ENCODE peak calls at places on chromosomes 1 and 21, in six cellular contexts. L is left ventricle myocardium inferior; H is H54; X is PC-3; W is SJCRH30; U is activated CD8-positive, alpha-beta T cell treated with anti-CD3 and anti-CD28 coated beads for 36 hours. N is an unnamed sample.

GRCh38 chr21:46661211-46661625 is 25.7 kb downstream of the PRMT2 start:
- DNase-seq in W (no peak), H (no peak), X (no peak), L (peak; percentile 60), U (peak; percentile 53), N (no peak)

GRCh38 chr1:7871136-7871535 is 18.3 kb upstream of the UTS2 start:
- DNase-seq in H (no peak), W (no peak), X (no peak), U (no peak), L (no peak), N (no peak)

GRCh38 chr1:230236301-230236700 is 169.3 kb downstream of the GALNT2 start:
- DNase-seq in H (no peak), U (no peak), L (no peak), W (no peak), X (no peak), N (no peak)

GRCh38 chr1:203025721-203026665 is at the start of gene PPFIA4:
- DNase-seq in H (peak; percentile 84), X (peak; percentile 80), W (peak; percentile 87), U (peak; percentile 92), L (peak; percentile 87), N (peak; percentile 75)

GRCh38 chr1:223504741-223505140 is 111.5 kb downstream of the CCDC185 start:
- DNase-seq in X (peak; percentile 97), W (no peak), H (peak; percentile 52), L (no peak), U (no peak), N (peak; percentile 3)

GRCh38 chr1:118785246-118785645 is 202.9 kb downstream of the TBX15 start:
- DNase-seq in W (peak; percentile 95), L (no peak), X (peak; percentile 46), H (no peak), U (no peak), N (peak; percentile 28)

GRCh38 chr1:47696404-47696910 is 258.6 kb downstream of the FOXD2 start:
- DNase-seq in H (no peak), U (no peak), W (peak; percentile 43), L (no peak), X (no peak), N (no peak)

GRCh38 chr1:151716771-151717631 is at the start of gene CELF3:
- DNase-seq in L (no peak), H (no peak), W (peak; percentile 69), U (peak; percentile 24), X (no peak), N (no peak)

GRCh38 chr1:215830221-215830620 is 263.1 kb downstream of the KCTD3 start:
- DNase-seq in U (no peak), L (no peak), H (no peak), X (no peak), W (no peak), N (no peak)

GRCh38 chr1:119373465-119373864 is 4.9 kb downstream of the HAO2 start:
- DNase-seq in L (no peak), H (no peak), X (peak; percentile 78), W (peak; percentile 49), U (peak; percentile 2), N (peak; percentile 56)

GRCh38 chr1:228267962-228268890 is 60.4 kb downstream of the OBSCN start:
- DNase-seq in L (peak; percentile 52), H (no peak), X (no peak), U (no peak), W (no peak), N (no peak)

GRCh38 chr1:154213274-154213673 is 7.1 kb upstream of the CFAP141 start:
- DNase-seq in U (no peak), L (no peak), H (peak; percentile 64), X (peak; percentile 94), W (no peak), N (no peak)

GRCh38 chr1:46489169-46489637 is 433 bp upstream of the DMBX1 start:
- DNase-seq in L (no peak), W (no peak), U (peak; percentile 63), X (peak; percentile 24), H (no peak), N (peak; percentile 47)

GRCh38 chr1:204331275-204331674 is 28.5 kb downstream of the PLEKHA6 start:
- DNase-seq in H (no peak), U (no peak), L (no peak), X (peak; percentile 73), W (no peak), N (peak; percentile 88)